ENCODE peak calls at places on chromosomes 4 and X, in four cellular contexts. S is epithelial cell of esophagus, L is tibial nerve, P is AG04450. J is an unnamed sample.

GRCh38 chr4:38563703-38564490 is 100.1 kb upstream of the KLF3 start:
- DNase-seq in S (no peak), L (no peak), P (no peak), J (no peak)

GRCh38 chr4:151358266-151358665 is 32.9 kb upstream of the SH3D19 start:
- DNase-seq in S (peak; percentile 6), L (no peak), P (no peak), J (peak; percentile 8)

GRCh38 chrX:32877592-32877991 is 333.8 kb downstream of the DMD start:
- DNase-seq in S (peak; percentile 95), L (no peak), P (no peak), J (no peak)

GRCh38 chr4:139050436-139050835 is 34.9 kb downstream of the NOCT start:
- DNase-seq in S (no peak), L (no peak), P (no peak), J (peak; percentile 42)

GRCh38 chr4:8192748-8193738 is 6.0 kb upstream of the SH3TC1 start:
- DNase-seq in S (peak; percentile 83), L (peak; percentile 51), P (no peak), J (peak; percentile 48)

GRCh38 chr4:83582289-83582756 is 46.4 kb downstream of the GPAT3 start:
- DNase-seq in S (peak; percentile 74), L (no peak), P (no peak), J (peak; percentile 66)

GRCh38 chr4:86184216-86184915 is 175.5 kb downstream of the MAPK10 start:
- DNase-seq in S (no peak), L (no peak), P (no peak), J (peak; percentile 43)

GRCh38 chrX:40325161-40325560 is 227.4 kb upstream of the BCOR start:
- DNase-seq in S (no peak), L (no peak), P (no peak), J (no peak)

GRCh38 chr4:10115271-10115656 is 1.3 kb downstream of the WDR1 start:
- DNase-seq in S (peak; percentile 73), L (no peak), P (no peak), J (peak; percentile 60)

GRCh38 chrX:111170017-111170416 is 74.0 kb downstream of the PAK3 start:
- DNase-seq in S (peak; percentile 5), L (no peak), P (no peak), J (peak; percentile 3)

GRCh38 chr4:152848508-152848907 is 68.8 kb downstream of the ARFIP1 start:
- DNase-seq in S (no peak), L (no peak), P (no peak), J (no peak)
- H3K4me3 ChIP-seq in S (no peak overlapping the region), L (no peak overlapping the region), P (no peak overlapping the region), J (no peak overlapping the region)

DNA sequence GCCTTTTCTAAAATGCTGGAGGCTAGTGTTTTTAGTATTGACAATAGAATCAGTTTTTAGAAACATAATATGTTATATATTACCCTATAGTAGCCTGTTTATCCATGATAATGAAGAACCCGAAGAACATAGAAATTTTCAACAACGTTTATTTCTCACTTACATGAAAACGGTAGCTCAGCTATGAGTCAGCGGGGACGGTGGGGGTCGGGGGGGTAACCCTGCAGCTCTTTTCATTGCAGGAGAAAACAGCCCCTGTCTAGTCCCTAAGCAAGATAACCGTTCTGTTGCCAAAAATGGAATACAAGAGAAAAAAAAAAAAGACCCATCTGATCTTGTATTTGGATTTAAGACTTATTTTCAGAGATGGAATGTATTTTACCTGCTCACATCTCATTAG is 1758.4 kb upstream of the AGA start:
- DNase-seq in S (no peak), L (no peak), P (no peak), J (no peak)
- TF ChIP-seq CTCF in S (no peak), L (no peak), P (no peak), J (no peak)

DNA sequence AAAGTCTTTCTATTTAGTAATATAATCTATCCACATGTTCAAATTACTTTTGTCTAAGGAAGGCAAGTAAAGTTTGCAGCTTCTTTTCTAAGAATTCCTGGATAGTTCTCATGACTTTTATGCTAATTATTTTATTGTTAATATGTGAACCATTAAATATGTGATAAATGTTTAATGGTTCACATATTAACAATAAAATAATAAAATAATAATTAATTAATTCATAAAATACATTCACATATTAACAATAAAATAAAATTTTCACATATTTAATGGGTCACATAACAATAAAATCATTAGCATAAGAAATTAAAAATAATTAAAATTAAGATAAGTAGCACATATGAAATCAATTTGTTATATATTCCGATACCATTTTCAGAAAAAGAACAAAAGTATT is 1352.4 kb downstream of the ARAP2 start:
- DNase-seq in S (no peak), L (no peak), P (no peak), J (no peak)
- H3K4me3 ChIP-seq in S (no peak overlapping the region), L (no peak overlapping the region), P (no peak overlapping the region), J (no peak overlapping the region)

DNA sequence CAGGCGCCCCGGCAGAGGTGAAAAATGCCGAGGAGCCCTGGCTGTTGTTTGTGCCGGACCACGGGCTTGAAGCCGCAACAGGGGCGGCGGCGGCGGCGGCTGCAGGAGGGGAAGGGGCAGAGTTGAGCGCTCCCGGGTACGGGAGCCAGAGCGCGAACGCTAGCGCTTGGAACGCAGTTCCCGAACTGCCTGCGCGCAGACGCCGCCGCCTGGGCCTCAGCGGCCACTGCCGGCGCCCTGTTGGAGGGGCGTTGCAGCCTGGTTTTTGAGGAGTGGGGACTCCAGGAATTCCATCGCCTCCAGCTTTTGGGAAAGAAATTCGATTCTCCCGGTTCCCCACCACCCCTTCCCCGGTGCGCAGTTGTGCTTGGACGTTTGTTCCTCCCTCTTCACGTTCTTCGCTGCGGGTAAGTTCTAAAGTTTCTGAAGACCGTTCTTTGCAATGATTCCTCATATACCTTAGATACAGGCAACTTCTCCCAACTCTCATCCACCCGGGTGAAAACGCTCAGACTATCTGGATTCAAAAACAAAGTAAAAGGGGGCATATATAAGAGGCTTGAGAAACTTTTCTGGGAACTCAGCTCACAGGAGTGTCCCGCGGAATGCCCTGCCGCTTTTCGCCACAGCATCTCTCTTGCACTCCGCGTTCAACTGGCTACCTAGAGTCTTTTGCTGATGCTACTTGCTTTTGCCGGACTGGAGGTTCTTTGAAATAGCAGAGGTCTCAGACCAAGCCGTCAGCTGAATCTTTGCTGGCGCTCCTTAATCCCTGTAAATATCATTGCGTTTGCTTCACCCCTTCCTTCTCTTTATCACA is 1.0 kb downstream of the FAT4 start:
- DNase-seq in S (peak; percentile 58), L (no peak), P (no peak), J (peak; percentile 60)
- TF ChIP-seq CTCF in S (no peak), L (no peak), P (peak; percentile 37), J (peak; percentile 36)

DNA sequence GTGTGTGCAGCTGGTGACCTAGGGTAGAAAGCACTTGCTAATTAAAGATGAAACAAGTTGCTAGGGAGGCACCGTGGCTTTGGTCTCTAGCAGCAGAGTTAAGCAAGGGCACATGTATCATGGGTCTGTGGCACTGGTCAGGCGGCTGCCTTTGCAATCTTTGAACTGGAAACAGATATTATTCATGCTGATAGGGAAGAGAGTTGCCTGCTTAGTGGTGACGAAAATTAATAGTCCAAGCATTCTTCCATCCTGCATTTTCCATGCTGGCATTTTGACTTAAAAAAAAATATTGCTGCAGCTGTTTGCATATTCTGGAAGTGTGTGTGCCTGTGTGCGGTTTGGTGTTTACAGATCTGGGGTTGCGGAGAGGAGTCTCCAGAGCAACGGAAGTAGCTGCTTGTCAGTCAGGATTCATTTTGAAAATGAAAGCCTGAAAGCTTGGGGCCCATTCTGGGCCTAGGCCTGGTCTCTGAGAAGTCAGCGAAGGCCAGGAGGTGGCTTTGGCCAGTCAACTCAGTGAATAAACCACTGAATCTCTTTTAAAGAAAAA is 2.3 kb upstream of the SOWAHD start:
- DNase-seq in S (no peak), L (no peak), P (peak; percentile 29), J (no peak)
- H3K4me3 ChIP-seq in S (no peak overlapping the region), L (no peak overlapping the region), P (no peak overlapping the region), J (no peak overlapping the region)

DNA sequence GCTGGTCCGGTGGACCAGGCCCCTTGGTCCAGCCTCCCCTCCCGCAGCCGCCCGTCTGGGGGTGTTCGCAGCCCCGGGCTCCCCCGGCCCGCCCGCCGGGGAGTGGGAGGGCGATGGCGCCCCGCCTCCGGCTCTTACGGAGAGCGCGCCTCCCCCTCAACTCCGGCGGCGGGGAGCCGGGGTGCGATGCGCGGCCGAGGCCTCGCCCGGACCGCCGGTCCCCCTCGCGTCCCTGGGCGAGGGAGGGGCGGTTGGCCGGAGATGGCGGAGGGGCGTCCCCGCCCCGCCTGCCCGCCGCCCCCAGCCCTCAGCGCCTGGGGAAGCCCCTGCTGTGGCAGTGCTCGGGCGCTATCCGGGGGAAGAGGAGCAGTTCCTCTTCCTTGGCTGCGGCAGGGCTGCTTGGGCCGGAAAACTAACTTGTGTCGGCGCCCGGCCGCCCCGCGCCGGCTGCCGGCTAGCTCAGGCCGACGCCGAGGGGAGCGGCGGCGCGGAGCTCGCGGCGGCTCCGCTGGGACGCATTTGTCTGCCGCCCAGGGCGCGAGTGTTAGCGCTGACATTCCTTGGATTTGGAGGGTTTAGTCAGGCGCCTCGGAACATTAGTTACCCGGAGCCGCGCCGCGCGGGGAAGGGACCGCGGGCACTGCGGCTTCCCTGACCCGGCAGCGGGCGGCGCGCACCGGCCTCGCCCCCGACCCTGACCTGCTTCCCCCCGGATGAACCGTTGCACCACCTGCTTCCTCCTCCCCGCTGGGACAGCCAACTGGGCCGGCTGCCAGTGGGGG is 1.0 kb downstream of the GALNT7 start:
- DNase-seq in S (peak; percentile 64), L (peak; percentile 34), P (no peak), J (peak; percentile 48)
- TF ChIP-seq CTCF in S (no peak), L (no peak), P (no peak), J (no peak)

GRCh38 chr4:186643501-186644315 is 79.9 kb downstream of the FAT1 start:
- DNase-seq in S (peak; percentile 83), L (no peak), P (no peak), J (peak; percentile 67)
- H3K4me3 ChIP-seq in S (no peak overlapping the region), L (no peak overlapping the region), P (no peak overlapping the region), J (no peak overlapping the region)

GRCh38 chr4:189124149-189124758 is 816.4 kb upstream of the FRG1 start:
- DNase-seq in S (peak; percentile 59), L (no peak), P (peak; percentile 46), J (no peak)
- TF ChIP-seq CTCF in S (peak; percentile 86), L (peak; percentile 14), P (peak; percentile 86), J (peak; percentile 9)

GRCh38 chr4:145101091-145101490 is 3.0 kb downstream of the ABCE1 start:
- DNase-seq in S (no peak), L (no peak), P (no peak), J (peak; percentile 22)

GRCh38 chr4:145098675-145099037 is 545 bp downstream of the ABCE1 start:
- DNase-seq in S (peak; percentile 78), L (no peak), P (no peak), J (peak; percentile 43)

GRCh38 chr4:145097331-145097820 is 620 bp downstream of the ANAPC10 start:
- DNase-seq in S (peak; percentile 60), L (no peak), P (no peak), J (no peak)

GRCh38 chr4:145097821-145098674 is at the start of the genes ABCE1 and ANAPC10:
- DNase-seq in S (peak; percentile 99), L (peak; percentile 91), P (peak; percentile 97), J (peak; percentile 99)

GRCh38 chr4:145099653-145100052 is 1.5 kb downstream of the ABCE1 start:
- DNase-seq in S (peak; percentile 1), L (no peak), P (no peak), J (peak; percentile 23)
- H3K4me3 ChIP-seq in S (peak overlapping the region; percentile 92), L (peak overlapping the region; percentile 18), P (peak overlapping the region; percentile 91), J (peak overlapping the region; percentile 91)

J was measured in fibroblast of the aortic adventitia.